ENCODE peak calls at places on chromosome 2, in four cellular contexts. H, K, T and G are unnamed samples.

GRCh38 chr2:104493698-104494097 is 360.2 kb upstream of the POU3F3 start:
- DNase-seq in T (no peak), H (no peak), K (no peak), G (no peak)

GRCh38 chr2:164781394-164781793 is 60.2 kb downstream of the COBLL1 start:
- DNase-seq in H (no peak), K (no peak), T (no peak), G (no peak)

GRCh38 chr2:113910110-113910717 is 20.3 kb downstream of the ACTR3 start:
- DNase-seq in K (no peak), H (no peak), T (peak), G (peak)

GRCh38 chr2:236743623-236744280 is 174.1 kb downstream of the ACKR3 start:
- DNase-seq in T (no peak), K (no peak), H (peak), G (peak)

GRCh38 chr2:147879846-147880245 is 35.0 kb downstream of the ACVR2A start:
- DNase-seq in K (no peak), T (no peak), H (no peak), G (no peak)

GRCh38 chr2:239765076-239765845 is 259.9 kb downstream of the NDUFA10 start:
- DNase-seq in H (no peak), T (no peak), K (no peak), G (no peak)

GRCh38 chr2:205700331-205701132 is 18.2 kb downstream of the NRP2 start:
- DNase-seq in K (no peak), H (peak), T (peak), G (peak)

GRCh38 chr2:135657806-135658582 is 83.7 kb upstream of the UBXN4 start:
- DNase-seq in K (no peak), T (no peak), H (no peak), G (no peak)

GRCh38 chr2:202109737-202110184 is 36.7 kb downstream of the KIAA2012 start:
- DNase-seq in H (peak), K (no peak), T (no peak), G (peak)

GRCh38 chr2:120851116-120851773 is 115.6 kb downstream of the GLI2 start:
- DNase-seq in T (no peak), H (no peak), K (no peak), G (no peak)

GRCh38 chr2:73436019-73436418 is 50.4 kb downstream of the ALMS1 start:
- DNase-seq in H (no peak), T (no peak), K (no peak), G (no peak)

GRCh38 chr2:45745231-45745630 is 93.8 kb downstream of the PRKCE start:
- DNase-seq in K (peak), T (no peak), H (no peak), G (no peak)

GRCh38 chr2:85887566-85888019 is 1.2 kb downstream of the ST3GAL5 start:
- DNase-seq in T (peak), H (peak), K (peak), G (peak)
- TF ChIP-seq CTCF in T (peak), H (peak), K (peak), G (peak)

DNA sequence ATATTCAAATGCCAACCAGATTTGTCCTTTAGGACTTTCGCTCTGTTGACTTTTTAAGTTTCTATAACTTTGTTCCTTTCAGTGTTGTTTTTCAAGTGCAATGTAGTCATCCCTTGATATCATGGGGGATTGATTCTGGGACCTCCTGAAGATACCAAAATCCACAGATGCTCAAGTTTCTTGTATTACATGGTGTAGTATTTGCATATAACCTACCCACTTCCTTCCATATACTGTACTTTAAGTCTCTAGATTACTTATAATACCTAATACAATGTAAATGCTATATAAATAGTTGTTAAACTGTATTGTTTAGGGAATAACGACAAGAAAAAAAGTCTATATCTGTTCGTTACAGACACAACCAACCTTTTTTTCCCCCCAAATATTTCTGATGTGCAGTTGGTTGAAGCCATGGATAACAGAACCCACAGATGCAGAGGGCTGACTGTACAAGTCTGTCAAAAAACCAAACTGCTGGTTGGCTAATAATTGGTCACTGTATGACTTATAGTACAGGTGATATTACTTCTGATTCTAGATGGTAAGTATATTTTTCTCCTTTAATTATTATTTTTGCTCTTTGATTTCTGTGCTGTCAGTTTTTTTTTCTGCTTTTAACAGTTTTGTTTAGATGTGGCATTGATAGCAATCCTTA is 201.7 kb upstream of the STON1 start:
- DNase-seq in T (no peak), H (no peak), K (no peak), G (no peak)
- TF ChIP-seq CTCF in T (no peak), H (no peak), K (no peak), G (no peak)

GRCh38 chr2:100484390-100484789 is 14.1 kb downstream of the NMS start:
- DNase-seq in K (no peak), H (no peak), T (no peak), G (no peak)

GRCh38 chr2:100483892-100484291 is 13.6 kb downstream of the NMS start:
- DNase-seq in T (no peak), H (no peak), K (no peak), G (no peak)

DNA sequence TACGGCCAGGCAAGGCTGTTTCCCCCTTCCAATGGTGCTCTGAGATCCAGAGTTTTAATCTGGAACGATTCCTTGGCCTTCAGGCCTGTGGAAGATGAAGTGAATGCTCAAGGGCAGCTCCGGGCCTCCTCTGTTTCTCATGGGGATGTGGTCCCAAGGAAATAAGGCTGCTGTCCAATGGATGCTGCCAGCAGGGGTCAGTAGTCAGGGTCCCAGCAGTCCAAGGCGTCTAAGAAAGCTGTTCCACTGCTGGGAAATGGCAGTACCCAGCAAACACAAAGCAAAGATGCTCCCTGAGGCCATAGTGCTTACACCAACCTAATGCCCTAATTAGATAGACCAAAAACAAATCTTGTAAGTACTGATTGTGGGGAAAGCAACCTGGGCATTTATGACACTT is 12.5 kb downstream of the NMS start:
- DNase-seq in T (no peak), H (no peak), K (no peak), G (no peak)
- TF ChIP-seq CTCF in T (peak), H (peak), K (no peak), G (peak)

GRCh38 chr2:21268197-21268870 is 144.6 kb downstream of the TDRD15 start:
- DNase-seq in H (no peak), K (no peak), T (no peak), G (no peak)
- TF ChIP-seq CTCF in H (no peak), K (no peak), T (no peak), G (no peak)

GRCh38 chr2:183091318-183091953 is 12.9 kb downstream of the DUSP19 start:
- DNase-seq in H (peak), T (no peak), K (no peak), G (no peak)

GRCh38 chr2:183089192-183089851 is 10.8 kb downstream of the DUSP19 start:
- DNase-seq in H (no peak), T (no peak), K (no peak), G (no peak)

GRCh38 chr2:183091954-183092345 is 13.4 kb downstream of the DUSP19 start:
- DNase-seq in T (no peak), H (no peak), K (no peak), G (no peak)

GRCh38 chr2:183088061-183088460 is 9.5 kb downstream of the DUSP19 start:
- DNase-seq in H (no peak), K (no peak), T (no peak), G (no peak)

GRCh38 chr2:183093857-183094657 is 15.5 kb downstream of the DUSP19 start:
- DNase-seq in T (peak), K (no peak), H (peak), G (peak)
- TF ChIP-seq CTCF in T (peak), K (no peak), H (no peak), G (no peak)